ENCODE peak calls at places on chromosomes 13 and 19, in six cellular contexts. One of them, this sample, is unnamed.

GRCh38 chr19:53772943-53773342 is 51.2 kb downstream of the NLRP12 start:
- DNase-seq in transverse colon: peak; percentile 21
- DNase-seq in uterus: peak; percentile 34
- DNase-seq in foreskin fibroblast: peak; percentile 35
- DNase-seq in aorta: no peak
- DNase-seq in heart left ventricle: no peak
- DNase-seq in this sample: peak; percentile 58

GRCh38 chr19:51168571-51169282 is 26.6 kb downstream of the SIGLEC7 start:
- DNase-seq in transverse colon: no peak
- DNase-seq in uterus: no peak
- DNase-seq in foreskin fibroblast: no peak
- DNase-seq in aorta: no peak
- DNase-seq in heart left ventricle: no peak
- DNase-seq in this sample: no peak

GRCh38 chr19:19461671-19462622 is 53.4 kb downstream of the TSSK6 start:
- DNase-seq in transverse colon: peak; percentile 72
- DNase-seq in uterus: peak; percentile 49
- DNase-seq in foreskin fibroblast: peak; percentile 54
- DNase-seq in aorta: peak; percentile 86
- DNase-seq in heart left ventricle: peak; percentile 82
- DNase-seq in this sample: no peak

GRCh38 chr13:54511356-54511755 is 1482.7 kb downstream of the OLFM4 start:
- DNase-seq in transverse colon: no peak
- DNase-seq in uterus: no peak
- DNase-seq in foreskin fibroblast: no peak
- DNase-seq in aorta: no peak
- DNase-seq in heart left ventricle: no peak
- DNase-seq in this sample: no peak

GRCh38 chr13:52804202-52804641 is 44.2 kb downstream of the PCDH8 start:
- DNase-seq in transverse colon: no peak
- DNase-seq in uterus: no peak
- DNase-seq in foreskin fibroblast: no peak
- DNase-seq in aorta: no peak
- DNase-seq in heart left ventricle: no peak
- DNase-seq in this sample: no peak

GRCh38 chr19:57687363-57688010 is 5.7 kb downstream of the ZNF551 start:
- DNase-seq in transverse colon: no peak
- DNase-seq in uterus: no peak
- DNase-seq in foreskin fibroblast: no peak
- DNase-seq in aorta: no peak
- DNase-seq in heart left ventricle: no peak
- DNase-seq in this sample: no peak

GRCh38 chr19:29610213-29610573 is 4.1 kb downstream of the POP4 start:
- DNase-seq in transverse colon: no peak
- DNase-seq in uterus: no peak
- DNase-seq in foreskin fibroblast: no peak
- DNase-seq in aorta: no peak
- DNase-seq in heart left ventricle: no peak
- DNase-seq in this sample: no peak

GRCh38 chr13:20231839-20232555 is at the start of gene GJB6:
- DNase-seq in transverse colon: peak; percentile 32
- DNase-seq in uterus: no peak
- DNase-seq in foreskin fibroblast: no peak
- DNase-seq in aorta: no peak
- DNase-seq in heart left ventricle: no peak
- DNase-seq in this sample: no peak

GRCh38 chr13:30743319-30744055 is 8.1 kb downstream of the ALOX5AP start:
- DNase-seq in transverse colon: peak; percentile 37
- DNase-seq in uterus: peak; percentile 81
- DNase-seq in foreskin fibroblast: peak; percentile 95
- DNase-seq in aorta: peak; percentile 77
- DNase-seq in heart left ventricle: no peak
- DNase-seq in this sample: peak; percentile 97

GRCh38 chr13:80955487-80955886 is 614.6 kb upstream of the SPRY2 start:
- DNase-seq in transverse colon: no peak
- DNase-seq in uterus: no peak
- DNase-seq in foreskin fibroblast: peak; percentile 21
- DNase-seq in aorta: no peak
- DNase-seq in heart left ventricle: no peak
- DNase-seq in this sample: no peak

GRCh38 chr19:14006766-14007562 is 844 bp upstream of the RFX1 start:
- DNase-seq in transverse colon: no peak
- DNase-seq in uterus: no peak
- DNase-seq in foreskin fibroblast: no peak
- DNase-seq in aorta: peak; percentile 96
- DNase-seq in heart left ventricle: peak; percentile 93
- DNase-seq in this sample: no peak

GRCh38 chr13:47087841-47088240 is 191.0 kb upstream of the HTR2A start:
- DNase-seq in transverse colon: no peak
- DNase-seq in uterus: no peak
- DNase-seq in foreskin fibroblast: peak; percentile 72
- DNase-seq in aorta: no peak
- DNase-seq in heart left ventricle: no peak
- DNase-seq in this sample: peak; percentile 73

GRCh38 chr19:8109890-8110662 is 39.3 kb downstream of the FBN3 start:
- DNase-seq in transverse colon: no peak
- DNase-seq in uterus: no peak
- DNase-seq in foreskin fibroblast: no peak
- DNase-seq in aorta: peak; percentile 23
- DNase-seq in heart left ventricle: no peak
- DNase-seq in this sample: no peak

GRCh38 chr13:49428041-49428763 is 15.7 kb downstream of the CAB39L start:
- DNase-seq in transverse colon: no peak
- DNase-seq in uterus: no peak
- DNase-seq in foreskin fibroblast: no peak
- DNase-seq in aorta: no peak
- DNase-seq in heart left ventricle: no peak
- DNase-seq in this sample: no peak

DNA sequence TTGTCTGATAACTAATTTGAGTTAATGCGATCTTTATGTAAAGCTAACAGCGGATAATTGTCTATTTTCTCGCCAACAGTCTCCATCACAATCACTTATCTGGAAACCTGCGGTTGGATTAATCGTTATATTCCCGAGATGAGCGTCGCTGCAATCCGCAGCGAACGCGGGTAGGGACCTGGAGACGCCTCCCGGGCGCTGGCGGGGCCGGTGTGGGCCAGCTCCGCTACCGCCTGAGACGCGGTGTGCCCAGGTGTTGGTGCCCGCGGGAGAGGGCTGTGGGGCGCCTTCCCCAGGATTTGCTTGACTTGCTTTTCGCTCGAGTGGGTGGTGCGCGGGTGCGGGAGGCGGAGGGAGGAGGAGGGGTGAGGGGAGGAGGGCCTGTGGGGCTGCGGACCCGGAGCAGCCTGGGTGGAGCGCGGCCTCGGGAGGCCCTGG is 38.3 kb downstream of the SOX1 start:
- DNase-seq in transverse colon: no peak
- DNase-seq in uterus: no peak
- DNase-seq in foreskin fibroblast: no peak
- DNase-seq in aorta: peak; percentile 53
- DNase-seq in heart left ventricle: no peak
- DNase-seq in this sample: no peak
- H3K4me3 ChIP-seq in transverse colon: no peak overlapping the region
- H3K4me3 ChIP-seq in uterus: no peak overlapping the region
- H3K4me3 ChIP-seq in foreskin fibroblast: no peak overlapping the region
- H3K4me3 ChIP-seq in aorta: no peak overlapping the region
- H3K4me3 ChIP-seq in heart left ventricle: no peak overlapping the region
- H3K4me3 ChIP-seq in this sample: no peak overlapping the region

DNA sequence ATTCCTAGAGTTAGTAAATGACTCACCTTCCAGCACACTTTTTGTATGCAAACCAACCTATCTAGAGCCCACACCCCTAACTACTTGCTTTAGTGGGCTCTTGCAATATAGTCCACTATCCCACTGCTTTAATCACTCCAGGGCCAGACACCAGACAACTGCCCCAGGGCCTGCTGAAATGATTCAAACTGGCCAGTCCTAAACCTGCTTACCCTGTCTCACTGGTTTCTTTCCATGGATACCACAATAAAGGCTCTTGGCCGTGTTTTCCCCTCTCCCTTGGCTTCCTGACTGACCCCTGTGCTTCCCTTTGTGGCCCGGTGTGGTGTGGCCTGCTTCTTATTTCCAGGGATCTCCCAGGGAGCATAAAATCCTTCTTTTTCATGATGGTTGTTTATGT is 14.6 kb downstream of the HS6ST3 start:
- DNase-seq in transverse colon: no peak
- DNase-seq in uterus: no peak
- DNase-seq in foreskin fibroblast: no peak
- DNase-seq in aorta: no peak
- DNase-seq in heart left ventricle: no peak
- DNase-seq in this sample: no peak
- H3K4me3 ChIP-seq in transverse colon: no peak overlapping the region
- H3K4me3 ChIP-seq in uterus: no peak overlapping the region
- H3K4me3 ChIP-seq in foreskin fibroblast: no peak overlapping the region
- H3K4me3 ChIP-seq in aorta: no peak overlapping the region
- H3K4me3 ChIP-seq in heart left ventricle: no peak overlapping the region
- H3K4me3 ChIP-seq in this sample: no peak overlapping the region

GRCh38 chr13:61414136-61414535 is 1.5 kb downstream of the PCDH20 start:
- DNase-seq in transverse colon: no peak
- DNase-seq in uterus: no peak
- DNase-seq in foreskin fibroblast: no peak
- DNase-seq in aorta: no peak
- DNase-seq in heart left ventricle: no peak
- DNase-seq in this sample: no peak

GRCh38 chr13:61406275-61406674 is 9.4 kb downstream of the PCDH20 start:
- DNase-seq in transverse colon: no peak
- DNase-seq in uterus: no peak
- DNase-seq in foreskin fibroblast: no peak
- DNase-seq in aorta: no peak
- DNase-seq in heart left ventricle: no peak
- DNase-seq in this sample: no peak

GRCh38 chr13:61413572-61413971 is 2.1 kb downstream of the PCDH20 start:
- DNase-seq in transverse colon: no peak
- DNase-seq in uterus: no peak
- DNase-seq in foreskin fibroblast: no peak
- DNase-seq in aorta: no peak
- DNase-seq in heart left ventricle: no peak
- DNase-seq in this sample: no peak

GRCh38 chr13:61410669-61411297 is 4.9 kb downstream of the PCDH20 start:
- DNase-seq in transverse colon: no peak
- DNase-seq in uterus: no peak
- DNase-seq in foreskin fibroblast: no peak
- DNase-seq in aorta: no peak
- DNase-seq in heart left ventricle: no peak
- DNase-seq in this sample: peak; percentile 4

DNA sequence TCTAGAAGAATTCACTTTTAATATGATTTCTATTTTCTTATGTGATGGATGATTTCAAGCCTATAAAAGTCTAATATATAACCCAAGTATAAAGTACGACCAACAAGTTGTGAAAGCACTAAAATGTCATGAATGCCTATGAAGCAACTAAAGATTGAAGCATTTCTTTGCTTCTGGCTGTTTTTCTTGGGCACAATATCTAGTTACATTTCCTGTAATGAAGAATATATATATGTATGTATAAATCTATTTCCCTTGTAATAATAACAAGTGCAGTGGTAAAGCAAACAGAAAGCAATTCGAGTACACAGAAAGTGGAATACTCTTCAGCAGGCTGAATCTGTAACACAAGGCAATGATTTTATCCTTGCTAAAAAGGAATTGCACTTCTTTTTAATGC is 5.4 kb downstream of the PCDH20 start:
- DNase-seq in transverse colon: no peak
- DNase-seq in uterus: no peak
- DNase-seq in foreskin fibroblast: no peak
- DNase-seq in aorta: no peak
- DNase-seq in heart left ventricle: no peak
- DNase-seq in this sample: no peak
- H3K4me3 ChIP-seq in transverse colon: no peak overlapping the region
- H3K4me3 ChIP-seq in uterus: no peak overlapping the region
- H3K4me3 ChIP-seq in foreskin fibroblast: no peak overlapping the region
- H3K4me3 ChIP-seq in aorta: peak overlapping the region; percentile 11
- H3K4me3 ChIP-seq in heart left ventricle: no peak overlapping the region
- H3K4me3 ChIP-seq in this sample: no peak overlapping the region

DNA sequence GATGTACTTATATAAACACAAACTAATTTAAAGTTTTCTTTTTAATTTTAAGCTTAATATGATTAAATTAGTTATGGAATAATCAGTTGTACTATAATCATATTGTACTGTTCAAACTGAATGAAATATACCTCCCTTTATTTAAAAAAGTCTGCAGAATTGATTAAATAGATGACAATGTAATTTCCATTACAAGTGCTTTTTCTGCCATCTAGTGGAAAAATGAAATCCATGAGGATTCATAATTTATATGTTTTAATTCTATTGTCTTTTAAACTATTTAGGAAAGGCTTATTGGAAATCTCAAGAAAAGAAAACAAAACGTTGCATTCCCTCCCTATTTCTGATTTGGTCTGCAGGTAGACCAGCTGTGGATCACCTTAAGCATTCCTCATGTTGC is 30.8 kb downstream of the MZT1 start:
- DNase-seq in transverse colon: no peak
- DNase-seq in uterus: no peak
- DNase-seq in foreskin fibroblast: no peak
- DNase-seq in aorta: no peak
- DNase-seq in heart left ventricle: no peak
- DNase-seq in this sample: peak; percentile 6
- H3K4me3 ChIP-seq in transverse colon: no peak overlapping the region
- H3K4me3 ChIP-seq in uterus: no peak overlapping the region
- H3K4me3 ChIP-seq in foreskin fibroblast: no peak overlapping the region
- H3K4me3 ChIP-seq in aorta: no peak overlapping the region
- H3K4me3 ChIP-seq in heart left ventricle: no peak overlapping the region
- H3K4me3 ChIP-seq in this sample: no peak overlapping the region

GRCh38 chr19:4976412-4977298 is 7.7 kb downstream of the KDM4B start:
- DNase-seq in transverse colon: peak; percentile 66
- DNase-seq in uterus: peak; percentile 95
- DNase-seq in foreskin fibroblast: peak; percentile 89
- DNase-seq in aorta: peak; percentile 88
- DNase-seq in heart left ventricle: peak; percentile 76
- DNase-seq in this sample: peak; percentile 98
- H3K4me3 ChIP-seq in transverse colon: no peak overlapping the region
- H3K4me3 ChIP-seq in uterus: peak overlapping the region; percentile 11
- H3K4me3 ChIP-seq in foreskin fibroblast: no peak overlapping the region
- H3K4me3 ChIP-seq in aorta: no peak overlapping the region
- H3K4me3 ChIP-seq in heart left ventricle: peak overlapping the region; percentile 13
- H3K4me3 ChIP-seq in this sample: peak overlapping the region; percentile 37